ENCODE peak calls at places on chromosomes 6 and 20, in four cellular contexts. D is left ventricle myocardium inferior, K is kidney, B is psoas muscle. H is an unnamed sample. For H3K4me1, the result is how much of the 10 kb centered on the place peaks cover.

GRCh38 chr6:128208078-128208477 is 307.2 kb upstream of the THEMIS start:
- DNase-seq in B (no peak), D (no peak), K (no peak), H (no peak)

GRCh38 chr20:58718121-58718563 is 25.5 kb downstream of the NPEPL1 start:
- DNase-seq in D (no peak), K (peak), B (peak), H (no peak)

GRCh38 chr6:91538622-91539021 is 951.8 kb upstream of the MAP3K7 start:
- DNase-seq in B (no peak), D (no peak), K (no peak), H (no peak)

GRCh38 chr6:126374372-126374771 is 34.5 kb downstream of the CENPW start:
- DNase-seq in K (no peak), B (no peak), D (no peak), H (no peak)

GRCh38 chr6:105272783-105273182 is 93.0 kb upstream of the POPDC3 start:
- DNase-seq in B (peak), K (no peak), D (no peak), H (no peak)

GRCh38 chr6:149451361-149452061 is 33.3 kb downstream of the ZC3H12D start:
- DNase-seq in B (peak), K (peak), D (peak), H (no peak)

GRCh38 chr20:58906894-58907293 is 54.4 kb downstream of the GNAS start:
- DNase-seq in D (no peak), B (no peak), K (no peak), H (no peak)

GRCh38 chr6:70369332-70369950 is 43.9 kb upstream of the FAM135A start:
- DNase-seq in D (peak), K (peak), B (peak), H (no peak)

GRCh38 chr6:84688187-84688878 is 76.1 kb downstream of the TBX18 start:
- DNase-seq in K (no peak), B (no peak), D (no peak), H (no peak)

GRCh38 chr20:63166423-63167020 is 49.4 kb downstream of the YTHDF1 start:
- DNase-seq in D (no peak), K (peak), B (no peak), H (no peak)

GRCh38 chr6:91276315-91276714 is 689.4 kb upstream of the MAP3K7 start:
- DNase-seq in B (no peak), D (no peak), K (no peak), H (no peak)

GRCh38 chr6:7566617-7567173 is 23.3 kb upstream of the SNRNP48 start:
- DNase-seq in D (no peak), K (no peak), B (no peak), H (no peak)

GRCh38 chr6:20334334-20334733 is 67.3 kb upstream of the E2F3 start:
- DNase-seq in K (no peak), B (no peak), D (no peak), H (no peak)

GRCh38 chr6:125547320-125547843 is 202.1 kb upstream of the HEY2 start:
- DNase-seq in B (no peak), K (no peak), D (no peak), H (no peak)

GRCh38 chr20:63639093-63639860 is 12.4 kb upstream of the GMEB2 start:
- DNase-seq in B (peak), D (peak), K (peak), H (no peak)

GRCh38 chr20:16290358-16290757 is 282.9 kb downstream of the KIF16B start:
- DNase-seq in K (no peak), D (no peak), B (no peak), H (no peak)

DNA sequence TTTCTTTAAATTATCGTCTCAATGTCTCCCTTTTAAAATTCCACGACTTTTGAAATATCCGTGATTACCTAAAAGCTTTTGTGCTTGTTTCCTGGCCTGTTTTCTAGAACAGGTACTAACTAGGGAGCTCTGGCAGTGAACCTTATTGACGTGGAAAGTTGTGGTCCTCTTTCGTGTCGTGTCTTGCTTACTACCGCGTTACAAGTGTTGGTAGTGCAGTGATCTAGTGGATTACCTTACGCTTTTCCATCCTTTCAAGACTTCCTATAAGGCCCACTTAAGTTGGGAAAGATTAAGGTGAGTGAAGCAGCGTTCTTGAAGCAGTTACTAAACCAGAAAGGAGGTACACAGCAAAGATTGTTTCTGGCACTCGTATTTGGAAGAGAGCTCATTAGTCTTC is 1.9 kb downstream of the PNRC1 start:
- DNase-seq in K (no peak), B (no peak), D (no peak), H (no peak)
- H3K4me1 ChIP-seq in K (under half), B (under half), D (half or more), H (under half)

GRCh38 chr20:3821996-3822395 is 1.6 kb downstream of the AP5S1 start:
- DNase-seq in K (peak), D (no peak), B (no peak), H (no peak)
- TF ChIP-seq CTCF in K (no peak), D (no peak), B (no peak), H (no peak)

GRCh38 chr20:49661560-49662329 is 51.9 kb downstream of the B4GALT5 start:
- DNase-seq in K (no peak), D (no peak), B (no peak), H (no peak)

GRCh38 chr20:49660912-49661311 is 52.8 kb downstream of the B4GALT5 start:
- DNase-seq in K (no peak), D (no peak), B (no peak), H (no peak)

GRCh38 chr20:49658508-49658907 is 55.2 kb downstream of the B4GALT5 start:
- DNase-seq in K (no peak), B (no peak), D (no peak), H (no peak)

GRCh38 chr20:49657118-49657901 is 56.4 kb downstream of the B4GALT5 start:
- DNase-seq in D (no peak), K (no peak), B (no peak), H (no peak)

GRCh38 chr20:49659096-49659495 is 54.6 kb downstream of the B4GALT5 start:
- DNase-seq in K (no peak), B (no peak), D (no peak), H (no peak)
- H3K4me3 ChIP-seq in K (no peak), B (no peak), D (no peak), H (no peak)

GRCh38 chr6:33289784-33290315 is 449 bp downstream of the PFDN6 start:
- DNase-seq in B (no peak), K (no peak), D (no peak), H (no peak)

GRCh38 chr6:33295621-33296369 is 2.9 kb downstream of the RGL2 start:
- DNase-seq in D (no peak), B (no peak), K (peak), H (no peak)

GRCh38 chr6:33294086-33294823 is 4.5 kb downstream of the RGL2 start:
- DNase-seq in K (peak), D (no peak), B (no peak), H (no peak)

GRCh38 chr6:33290459-33290858 is 1.1 kb downstream of the PFDN6 start:
- DNase-seq in D (no peak), K (no peak), B (no peak), H (no peak)

GRCh38 chr6:33292996-33293682 is 3.7 kb downstream of the PFDN6 start:
- DNase-seq in D (no peak), K (no peak), B (no peak), H (no peak)
- H3K4me1 ChIP-seq in D (under half), K (under half), B (under half), H (under half)

DNA sequence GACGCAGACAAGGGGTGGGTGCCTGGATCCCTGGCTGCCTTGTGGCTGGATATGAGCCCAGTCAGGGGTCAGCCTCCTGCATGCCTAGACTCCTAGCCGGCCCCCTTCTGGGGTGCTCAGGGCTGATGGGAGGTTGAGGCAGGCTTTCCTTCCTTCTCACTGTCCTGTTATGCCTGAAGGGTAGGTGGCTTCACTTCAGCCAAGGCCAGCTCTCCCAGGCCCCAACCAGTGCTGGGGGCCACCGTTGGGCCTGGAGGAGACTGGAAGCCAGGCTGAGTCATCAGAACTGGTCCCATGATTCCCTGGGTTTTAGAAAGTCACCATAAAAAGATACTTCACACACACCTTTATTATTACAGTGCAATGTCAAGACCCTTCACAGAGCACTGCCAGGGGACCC is 2.9 kb upstream of the POU5F1 start:
- DNase-seq in D (no peak), B (no peak), K (no peak), H (no peak)
- TF ChIP-seq CTCF in D (no peak), B (no peak), K (no peak), H (no peak)

GRCh38 chr6:111427341-111428116 is 55.5 kb downstream of the REV3L start:
- DNase-seq in B (no peak), D (no peak), K (no peak), H (no peak)
- H3K4me3 ChIP-seq in B (no peak), D (no peak), K (no peak), H (peak)

GRCh38 chr20:46406986-46407670 is 713 bp upstream of the ELMO2 start:
- DNase-seq in K (peak), B (peak), D (peak), H (peak)
- H3K4me1 ChIP-seq in K (under half), B (under half), D (half or more), H (half or more)

GRCh38 chr6:163352011-163352685 is 62.4 kb upstream of the QKI start:
- DNase-seq in B (no peak), D (no peak), K (no peak), H (no peak)
- TF ChIP-seq CTCF in B (no peak), D (no peak), K (no peak), H (no peak)